ENCODE peak calls at places on chromosomes 6 and 20, in seven cellular contexts. G, J, A, N, F, Z and R are unnamed samples.

GRCh38 chr6:28988536-28989415 is 16.3 kb downstream of the ZNF311 start:
- DNase-seq in F (peak; percentile 71), N (no peak), Z (peak; percentile 79), J (no peak), G (peak; percentile 26), A (peak; percentile 61), R (no peak)

GRCh38 chr20:48614593-48615274 is 213.1 kb downstream of the PREX1 start:
- DNase-seq in F (no peak), J (no peak), Z (peak; percentile 42), N (no peak), A (no peak), G (no peak), R (no peak)

GRCh38 chr6:160534050-160534696 is 129.9 kb downstream of the LPA start:
- DNase-seq in A (peak; percentile 24), F (peak; percentile 49), Z (peak; percentile 47), G (peak; percentile 78), N (peak; percentile 28), J (no peak), R (peak; percentile 46)

GRCh38 chr20:35302421-35303335 is 10.5 kb upstream of the FAM83C start:
- DNase-seq in Z (no peak), F (peak; percentile 67), A (peak; percentile 88), N (no peak), G (no peak), J (no peak), R (peak; percentile 61)

GRCh38 chr6:151962246-151962846 is 154.9 kb downstream of the ESR1 start:
- DNase-seq in Z (no peak), J (no peak), G (no peak), N (no peak), F (no peak), A (no peak), R (peak; percentile 39)

GRCh38 chr6:89483111-89483720 is 50.3 kb downstream of the ANKRD6 start:
- DNase-seq in N (peak; percentile 36), F (no peak), A (no peak), J (no peak), G (no peak), Z (no peak), R (no peak)

GRCh38 chr6:15331629-15332241 is 85.9 kb downstream of the JARID2 start:
- DNase-seq in Z (no peak), F (no peak), G (no peak), A (no peak), J (no peak), N (no peak), R (no peak)

GRCh38 chr20:54199721-54200176 is 8.1 kb upstream of the PFDN4 start:
- DNase-seq in F (peak; percentile 80), N (peak; percentile 36), A (peak; percentile 73), G (peak; percentile 87), J (no peak), Z (peak; percentile 72), R (peak; percentile 60)

GRCh38 chr6:142009647-142010046 is 123.1 kb upstream of the GJE1 start:
- DNase-seq in A (peak; percentile 72), F (peak; percentile 52), Z (no peak), N (no peak), G (no peak), J (no peak), R (peak; percentile 48)

GRCh38 chr6:169473663-169474062 is 220.0 kb upstream of the THBS2 start:
- DNase-seq in Z (no peak), G (no peak), J (no peak), N (no peak), F (no peak), A (no peak), R (no peak)

GRCh38 chr6:169469028-169469427 is 215.4 kb upstream of the THBS2 start:
- DNase-seq in J (no peak), G (no peak), N (no peak), A (no peak), Z (no peak), F (no peak), R (no peak)

GRCh38 chr6:169470790-169471189 is 217.1 kb upstream of the THBS2 start:
- DNase-seq in G (no peak), N (no peak), J (no peak), A (no peak), F (no peak), Z (no peak), R (no peak)

GRCh38 chr6:169474362-169474761 is 220.7 kb upstream of the THBS2 start:
- DNase-seq in Z (no peak), G (no peak), F (no peak), N (no peak), A (no peak), J (no peak), R (no peak)

GRCh38 chr6:169472786-169473416 is 219.3 kb upstream of the THBS2 start:
- DNase-seq in Z (no peak), A (no peak), F (no peak), N (no peak), J (no peak), G (no peak), R (no peak)
- H3K9me3 ChIP-seq in Z (peaks cover 18% of the 10 kb centered on the region), A (peaks cover 2% of the 10 kb centered on the region), F (no peaks in the 10 kb centered on the region), N (no peaks in the 10 kb centered on the region), J (no peaks in the 10 kb centered on the region), G (no peaks in the 10 kb centered on the region), R (peaks cover 5% of the 10 kb centered on the region)

DNA sequence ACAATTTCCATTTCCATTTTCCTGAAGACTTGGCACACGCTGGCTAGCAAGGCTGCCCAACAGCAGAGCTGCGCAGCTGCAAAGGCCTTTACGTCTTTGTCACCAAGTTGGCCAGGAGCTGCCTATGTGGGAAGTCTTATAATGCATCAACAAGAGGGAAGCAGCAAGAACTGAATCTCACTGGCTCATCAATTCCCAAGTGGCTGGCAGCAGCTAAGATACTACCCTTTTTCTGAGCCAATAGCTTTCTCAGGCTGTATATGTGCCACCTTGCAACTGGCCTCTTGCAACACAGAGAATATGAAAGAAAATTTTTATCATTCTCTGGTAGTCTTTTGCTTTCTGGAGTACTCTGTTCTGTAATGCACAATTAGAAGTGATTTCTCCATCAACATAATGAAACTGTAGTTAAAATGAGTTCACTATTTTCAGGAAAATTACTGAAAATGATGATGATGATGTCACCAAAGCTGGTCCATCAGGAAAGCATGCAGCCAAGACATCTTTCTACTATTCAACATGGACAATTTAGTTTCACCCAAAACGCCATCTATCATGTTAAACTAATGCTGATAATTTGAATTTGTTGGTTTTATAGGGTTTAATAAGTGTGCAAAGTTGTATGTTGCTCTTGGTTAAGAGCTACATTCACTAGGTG is 97.3 kb upstream of the FOXA2 start:
- DNase-seq in A (no peak), G (no peak), Z (no peak), F (no peak), J (no peak), N (no peak), R (no peak)
- H3K4me1 ChIP-seq in A (no peaks in the 10 kb centered on the region), G (no peaks in the 10 kb centered on the region), Z (no peaks in the 10 kb centered on the region), F (no peaks in the 10 kb centered on the region), J (no peaks in the 10 kb centered on the region), N (no peaks in the 10 kb centered on the region), R (peaks cover 5% of the 10 kb centered on the region)

GRCh38 chr20:46894579-46894958 is at the start of gene EYA2:
- DNase-seq in N (no peak), F (no peak), G (no peak), A (peak; percentile 25), J (no peak), Z (no peak), R (no peak)
- H3K4me3 ChIP-seq in N (peak within 1 kb of the TSS; percentile 36), F (peak within 1 kb of the TSS; percentile 32), G (peak within 1 kb of the TSS; percentile 88), A (peak within 1 kb of the TSS; percentile 83), J (peak within 1 kb of the TSS; percentile 50), Z (peak within 1 kb of the TSS; percentile 44), R (no peak within 1 kb of the TSS)

GRCh38 chr20:39669659-39670058 is 707.5 kb downstream of the DHX35 start:
- DNase-seq in G (no peak), F (no peak), N (no peak), A (no peak), J (no peak), Z (no peak), R (no peak)

GRCh38 chr20:39676236-39676635 is 714.1 kb downstream of the DHX35 start:
- DNase-seq in A (no peak), N (no peak), F (no peak), G (no peak), Z (no peak), J (no peak), R (no peak)

GRCh38 chr20:39674842-39675241 is 712.7 kb downstream of the DHX35 start:
- DNase-seq in A (no peak), F (no peak), G (no peak), N (no peak), Z (no peak), J (no peak), R (no peak)

GRCh38 chr20:39676857-39677351 is 714.8 kb downstream of the DHX35 start:
- DNase-seq in N (no peak), G (no peak), F (no peak), Z (no peak), A (peak; percentile 3), J (no peak), R (no peak)

GRCh38 chr20:39670987-39671386 is 708.8 kb downstream of the DHX35 start:
- DNase-seq in A (no peak), G (no peak), N (no peak), J (no peak), F (no peak), Z (no peak), R (no peak)
- H3K9me3 ChIP-seq in A (no peaks in the 10 kb centered on the region), G (no peaks in the 10 kb centered on the region), N (no peaks in the 10 kb centered on the region), J (no peaks in the 10 kb centered on the region), F (no peaks in the 10 kb centered on the region), Z (no peaks in the 10 kb centered on the region), R (no peaks in the 10 kb centered on the region)

GRCh38 chr6:26563488-26563887 is 25.3 kb downstream of the HMGN4 start:
- DNase-seq in J (no peak), N (no peak), Z (no peak), G (no peak), F (no peak), A (no peak), R (no peak)
- H3K4me1 ChIP-seq in J (no peaks in the 10 kb centered on the region), N (no peaks in the 10 kb centered on the region), Z (no peaks in the 10 kb centered on the region), G (no peaks in the 10 kb centered on the region), F (no peaks in the 10 kb centered on the region), A (no peaks in the 10 kb centered on the region), R (no peaks in the 10 kb centered on the region)

GRCh38 chr6:21985904-21986303 is 310.9 kb downstream of the PRL start:
- DNase-seq in G (no peak), Z (no peak), J (no peak), A (no peak), F (no peak), N (no peak), R (no peak)

GRCh38 chr6:21986703-21987102 is 310.1 kb downstream of the PRL start:
- DNase-seq in G (no peak), J (no peak), F (no peak), A (no peak), N (peak; percentile 18), Z (no peak), R (no peak)

GRCh38 chr6:21984135-21984534 is 312.7 kb downstream of the PRL start:
- DNase-seq in A (no peak), Z (no peak), N (no peak), J (no peak), G (no peak), F (no peak), R (no peak)

GRCh38 chr6:21984551-21984950 is 312.3 kb downstream of the PRL start:
- DNase-seq in F (no peak), J (no peak), A (no peak), N (no peak), G (no peak), Z (no peak), R (no peak)

GRCh38 chr6:21987501-21987957 is 309.3 kb downstream of the PRL start:
- DNase-seq in N (peak; percentile 80), A (peak; percentile 97), J (no peak), F (peak; percentile 96), G (peak; percentile 68), Z (peak; percentile 48), R (peak; percentile 86)
- H3K4me3 ChIP-seq in N (no peak overlapping the region), A (peak overlapping the region; percentile 5), J (peak overlapping the region; percentile 12), F (no peak overlapping the region), G (peak overlapping the region; percentile 38), Z (peak overlapping the region; percentile 32), R (no peak overlapping the region)